ENCODE peak calls at places on chromosomes 7 and 10, in four cellular contexts. A is left ventricle myocardium inferior, N is AG09309, M is testis. F is an unnamed sample.

GRCh38 chr10:71085689-71086438 is 126.5 kb upstream of the UNC5B start:
- DNase-seq in A (no peak), N (no peak), M (peak), F (no peak)

GRCh38 chr7:155465761-155466141 is 7.8 kb downstream of the EN2 start:
- DNase-seq in A (no peak), N (no peak), M (no peak), F (no peak)

GRCh38 chr10:92901819-92902234 is 53.5 kb downstream of the EXOC6 start:
- DNase-seq in A (no peak), N (no peak), M (no peak), F (no peak)

GRCh38 chr7:37117261-37117660 is 331.4 kb downstream of the ELMO1 start:
- DNase-seq in A (no peak), N (no peak), M (no peak), F (no peak)

GRCh38 chr10:106952033-106952432 is 212.5 kb downstream of the SORCS1 start:
- DNase-seq in A (no peak), N (no peak), M (no peak), F (no peak)

GRCh38 chr10:90866050-90866598 is 5.7 kb upstream of the RPP30 start:
- DNase-seq in A (no peak), N (no peak), M (no peak), F (no peak)

GRCh38 chr7:122885583-122886356 is 490 bp downstream of the CADPS2 start:
- DNase-seq in A (peak), N (no peak), M (peak), F (peak)

GRCh38 chr10:58672855-58673254 is 160.2 kb downstream of the BICC1 start:
- DNase-seq in A (no peak), N (no peak), M (no peak), F (no peak)

GRCh38 chr7:104074529-104074928 is 85.1 kb upstream of the RELN start:
- DNase-seq in A (no peak), N (no peak), M (no peak), F (no peak)

GRCh38 chr10:80268266-80268665 is 21.2 kb downstream of the MAT1A start:
- DNase-seq in A (no peak), N (no peak), M (no peak), F (no peak)

GRCh38 chr10:101319241-101319915 is 34.6 kb upstream of the BTRC start:
- DNase-seq in A (no peak), N (no peak), M (no peak), F (no peak)

GRCh38 chr7:148664319-148664718 is 34.4 kb upstream of the CUL1 start:
- DNase-seq in A (peak), N (no peak), M (peak), F (no peak)

GRCh38 chr10:85195596-85195995 is 867.2 kb downstream of the CCSER2 start:
- DNase-seq in A (no peak), N (no peak), M (no peak), F (no peak)

GRCh38 chr7:78499283-78499682 is 700.7 kb downstream of the PHTF2 start:
- DNase-seq in A (no peak), N (no peak), M (no peak), F (no peak)

GRCh38 chr10:3192856-3193635 is 20.5 kb upstream of the PITRM1 start:
- DNase-seq in A (no peak), N (peak), M (peak), F (peak)

GRCh38 chr7:1520574-1521234 is 9.8 kb upstream of the MAFK start:
- DNase-seq in A (no peak), N (no peak), M (no peak), F (no peak)

GRCh38 chr7:155741805-155742204 is 70.5 kb downstream of the SHH start:
- DNase-seq in A (no peak), N (no peak), M (no peak), F (no peak)

GRCh38 chr7:14717711-14718304 is 184.7 kb downstream of the DGKB start:
- DNase-seq in A (no peak), N (no peak), M (no peak), F (no peak)

GRCh38 chr10:93788413-93789208 is 30.9 kb downstream of the LGI1 start:
- DNase-seq in A (no peak), N (no peak), M (no peak), F (no peak)

GRCh38 chr7:106736508-106737201 is 75.7 kb upstream of the CCDC71L start:
- DNase-seq in A (no peak), N (peak), M (peak), F (no peak)

GRCh38 chr7:17016402-17017010 is 134.7 kb upstream of the AGR3 start:
- DNase-seq in A (no peak), N (no peak), M (no peak), F (no peak)

GRCh38 chr7:131068604-131069021 is 259.1 kb upstream of the MKLN1 start:
- DNase-seq in A (no peak), N (no peak), M (no peak), F (no peak)

GRCh38 chr7:131074043-131074442 is 253.6 kb upstream of the MKLN1 start:
- DNase-seq in A (no peak), N (no peak), M (no peak), F (no peak)

GRCh38 chr7:131072505-131073091 is 255.1 kb upstream of the MKLN1 start:
- DNase-seq in A (no peak), N (no peak), M (no peak), F (no peak)

GRCh38 chr7:131074585-131074984 is 253.1 kb upstream of the MKLN1 start:
- DNase-seq in A (no peak), N (no peak), M (no peak), F (no peak)

DNA sequence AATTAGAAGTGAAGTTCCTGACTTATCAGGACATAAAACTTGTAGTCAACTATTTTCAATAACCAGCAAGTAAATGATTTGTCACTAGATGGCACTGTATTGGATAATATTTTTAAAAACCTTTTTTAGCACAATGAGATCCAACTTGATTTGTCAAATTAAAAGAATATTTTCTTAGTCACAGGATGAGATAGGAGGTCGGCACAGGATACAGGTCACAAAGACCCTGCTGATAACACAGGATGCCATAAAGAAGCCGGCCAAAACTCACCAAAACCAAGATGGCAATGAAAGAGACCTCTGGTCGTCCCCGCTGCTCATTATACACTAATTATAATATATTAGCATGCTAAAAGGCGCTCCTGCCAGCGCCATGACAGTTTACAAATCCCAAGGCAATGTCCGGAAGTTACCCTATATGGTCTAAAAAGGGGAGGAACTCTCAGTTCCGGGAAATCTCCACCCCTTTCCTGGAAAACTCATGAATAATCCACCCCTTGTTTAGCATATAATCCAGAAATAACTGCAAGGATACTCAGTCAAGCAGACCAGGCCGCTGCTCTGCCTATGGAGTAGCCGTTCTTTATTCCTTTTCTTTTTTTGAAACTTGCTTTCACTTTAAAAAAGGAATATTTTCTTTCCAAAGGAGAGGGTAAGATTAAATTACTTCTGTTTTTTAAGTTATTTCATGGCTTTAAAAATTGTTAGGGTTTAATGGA is 255.7 kb upstream of the MKLN1 start:
- DNase-seq in A (no peak), N (no peak), M (no peak), F (no peak)
- TF ChIP-seq CTCF in A (peak), N (peak), M (no peak), F (peak)

GRCh38 chr10:125086716-125087115 is 73.6 kb downstream of the CTBP2 start:
- DNase-seq in A (no peak), N (no peak), M (no peak), F (no peak)

GRCh38 chr10:125082881-125083575 is 77.3 kb downstream of the CTBP2 start:
- DNase-seq in A (no peak), N (no peak), M (no peak), F (no peak)

GRCh38 chr10:125083576-125083920 is 76.8 kb downstream of the CTBP2 start:
- DNase-seq in A (no peak), N (no peak), M (peak), F (no peak)

GRCh38 chr10:125085281-125085680 is 75.1 kb downstream of the CTBP2 start:
- DNase-seq in A (no peak), N (no peak), M (no peak), F (no peak)

GRCh38 chr10:125084191-125085186 is 75.9 kb downstream of the CTBP2 start:
- DNase-seq in A (peak), N (peak), M (peak), F (no peak)
- TF ChIP-seq CTCF in A (no peak), N (peak), M (no peak), F (no peak)

GRCh38 chr10:34996843-34997242 is 93.3 kb downstream of the CUL2 start:
- DNase-seq in A (no peak), N (peak), M (peak), F (no peak)
- TF ChIP-seq CTCF in A (no peak), N (no peak), M (no peak), F (no peak)

DNA sequence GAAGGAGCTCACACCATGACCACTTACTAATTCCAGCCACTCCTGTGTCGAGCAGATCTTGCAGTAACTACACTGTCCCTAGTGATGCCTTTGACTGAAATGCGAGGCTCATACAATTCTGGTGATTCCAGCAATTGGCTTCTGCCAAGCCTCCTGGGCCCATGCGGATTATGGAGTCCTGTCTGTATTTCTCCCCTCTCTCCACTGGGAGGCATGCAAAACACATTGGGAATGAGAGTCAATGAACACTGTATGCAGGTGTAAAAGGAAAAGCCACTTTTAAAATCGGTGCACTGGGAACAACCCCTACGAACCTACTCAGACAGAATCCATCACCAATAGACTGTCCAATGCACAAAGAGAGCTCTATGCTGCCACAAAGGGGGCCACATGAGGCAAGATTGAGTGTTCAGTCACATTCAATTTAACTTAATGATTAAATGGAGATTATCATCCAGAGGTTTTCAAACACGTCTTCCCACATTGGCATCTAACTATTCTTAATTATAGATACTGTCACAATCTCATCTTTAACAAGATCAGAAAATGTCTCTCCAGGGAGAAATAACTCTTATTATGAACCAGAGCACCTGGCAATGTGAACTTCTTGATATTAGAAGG is 550.6 kb downstream of the GLRX3 start:
- DNase-seq in A (no peak), N (no peak), M (peak), F (peak)
- TF ChIP-seq CTCF in A (peak), N (no peak), M (peak), F (peak)

F was measured in glutamatergic neuron.